ENCODE peak calls at places on chromosome X, in seven cellular contexts. S is mammary epithelial cell, W is neuronal stem cell, M is endothelial cell of umbilical vein, L is keratinocyte, T is fibroblast of lung, G is neural progenitor cell. P is an unnamed sample.

GRCh38 chrX:155966876-155967275 is 30.6 kb upstream of the IL9R start:
- DNase-seq in T (no peak), L (peak), S (no peak), G (peak), W (no peak), M (no peak), P (no peak)

GRCh38 chrX:124895947-124896346 is 423.7 kb upstream of the TEX13C start:
- DNase-seq in W (no peak), T (no peak), G (no peak), L (no peak), M (no peak), S (no peak), P (no peak)

GRCh38 chrX:155745792-155746191 is 133.0 kb upstream of the TMLHE start:
- DNase-seq in W (no peak), S (peak), G (no peak), T (peak), M (peak), L (no peak), P (no peak)

GRCh38 chrX:1546601-1547275 is 9.8 kb upstream of the P2RY8 start:
- DNase-seq in T (no peak), G (no peak), M (no peak), S (no peak), L (no peak), W (no peak), P (no peak)

GRCh38 chrX:74925210-74926088 is at the start of gene NEXMIF:
- DNase-seq in W (peak), G (peak), L (no peak), T (peak), M (no peak), S (no peak), P (no peak)

GRCh38 chrX:117633277-117633676 is 483.3 kb downstream of the KLHL13 start:
- DNase-seq in G (no peak), L (no peak), T (no peak), S (no peak), W (no peak), M (no peak), P (no peak)

GRCh38 chrX:10189317-10190268 is 32.8 kb downstream of the CLCN4 start:
- DNase-seq in M (peak), W (peak), G (peak), L (no peak), S (peak), T (peak), P (no peak)

GRCh38 chrX:130893356-130894085 is 9.5 kb downstream of the ENOX2 start:
- DNase-seq in G (no peak), L (no peak), W (no peak), T (no peak), S (no peak), M (no peak), P (no peak)

GRCh38 chrX:37959212-37960021 is 46.9 kb upstream of the SYTL5 start:
- DNase-seq in W (no peak), G (no peak), S (no peak), L (no peak), M (no peak), T (no peak), P (no peak)

GRCh38 chrX:19344661-19345060 is 934 bp downstream of the PDHA1 start:
- DNase-seq in W (no peak), T (no peak), G (no peak), L (no peak), S (no peak), M (peak), P (no peak)

GRCh38 chrX:72060196-72060974 is 71.3 kb downstream of the RTL5 start:
- DNase-seq in W (peak), T (no peak), G (peak), S (no peak), M (peak), L (no peak), P (no peak)

GRCh38 chrX:25968920-25969319 is 169.2 kb upstream of the MAGEB18 start:
- DNase-seq in S (no peak), T (peak), W (peak), G (peak), M (peak), L (peak), P (peak)

GRCh38 chrX:152343306-152343705 is 107.8 kb downstream of the GABRA3 start:
- DNase-seq in T (no peak), G (no peak), L (no peak), M (no peak), S (no peak), W (no peak), P (no peak)

GRCh38 chrX:154979671-154980070 is 42.9 kb downstream of the F8 start:
- DNase-seq in G (no peak), L (no peak), W (no peak), S (no peak), T (no peak), M (no peak), P (no peak)

GRCh38 chrX:151912221-151912620 is 468 bp upstream of the MAGEA4 start:
- DNase-seq in T (no peak), S (no peak), M (no peak), W (no peak), G (no peak), L (no peak), P (no peak)

GRCh38 chrX:34381241-34381640 is 249.1 kb upstream of the FAM47A start:
- DNase-seq in G (no peak), W (no peak), T (no peak), S (no peak), L (no peak), M (no peak), P (no peak)

GRCh38 chrX:154529206-154529612 is 13.2 kb upstream of the FAM3A start:
- DNase-seq in L (no peak), T (no peak), S (no peak), G (no peak), W (no peak), M (no peak), P (no peak)

GRCh38 chrX:103330601-103331397 is 760 bp downstream of the TCEAL7 start:
- DNase-seq in G (peak), S (no peak), T (peak), M (peak), L (no peak), W (no peak), P (no peak)

GRCh38 chrX:72110051-72110926 is 21.4 kb downstream of the RTL5 start:
- DNase-seq in M (no peak), T (no peak), L (no peak), S (no peak), W (no peak), G (no peak), P (no peak)

GRCh38 chrX:149845385-149845784 is 35.6 kb upstream of the MAGEA8 start:
- DNase-seq in T (no peak), L (no peak), G (no peak), M (no peak), S (peak), W (no peak), P (no peak)

GRCh38 chrX:46628406-46629371 is 55.1 kb downstream of the CHST7 start:
- DNase-seq in G (no peak), T (peak), M (peak), W (no peak), S (no peak), L (no peak), P (no peak)

GRCh38 chrX:123626962-123627361 is 105.9 kb downstream of the THOC2 start:
- DNase-seq in T (peak), W (no peak), S (peak), G (no peak), M (no peak), L (peak), P (no peak)

GRCh38 chrX:10597871-10598270 is 22.5 kb downstream of the MID1 start:
- DNase-seq in W (no peak), S (no peak), L (no peak), M (peak), T (no peak), G (peak), P (no peak)

GRCh38 chrX:103367502-103367901 is 8.8 kb upstream of the BEX3 start:
- DNase-seq in G (no peak), W (no peak), T (no peak), S (peak), L (no peak), M (no peak), P (no peak)

GRCh38 chrX:44035576-44035975 is 62.4 kb upstream of the NDP start:
- DNase-seq in W (no peak), S (no peak), M (no peak), T (peak), L (no peak), G (no peak), P (peak)

GRCh38 chrX:106220177-106220576 is 52.1 kb downstream of the PWWP3B start:
- DNase-seq in T (no peak), G (no peak), M (no peak), L (no peak), W (no peak), S (no peak), P (no peak)

GRCh38 chrX:12949205-12949926 is 25.5 kb upstream of the TMSB4X start:
- DNase-seq in L (no peak), T (peak), S (no peak), W (no peak), M (no peak), G (no peak), P (peak)
- H3K9ac ChIP-seq in L (no peak), T (peak), S (no peak), W (no peak), M (peak), G (no peak), P (no peak)

DNA sequence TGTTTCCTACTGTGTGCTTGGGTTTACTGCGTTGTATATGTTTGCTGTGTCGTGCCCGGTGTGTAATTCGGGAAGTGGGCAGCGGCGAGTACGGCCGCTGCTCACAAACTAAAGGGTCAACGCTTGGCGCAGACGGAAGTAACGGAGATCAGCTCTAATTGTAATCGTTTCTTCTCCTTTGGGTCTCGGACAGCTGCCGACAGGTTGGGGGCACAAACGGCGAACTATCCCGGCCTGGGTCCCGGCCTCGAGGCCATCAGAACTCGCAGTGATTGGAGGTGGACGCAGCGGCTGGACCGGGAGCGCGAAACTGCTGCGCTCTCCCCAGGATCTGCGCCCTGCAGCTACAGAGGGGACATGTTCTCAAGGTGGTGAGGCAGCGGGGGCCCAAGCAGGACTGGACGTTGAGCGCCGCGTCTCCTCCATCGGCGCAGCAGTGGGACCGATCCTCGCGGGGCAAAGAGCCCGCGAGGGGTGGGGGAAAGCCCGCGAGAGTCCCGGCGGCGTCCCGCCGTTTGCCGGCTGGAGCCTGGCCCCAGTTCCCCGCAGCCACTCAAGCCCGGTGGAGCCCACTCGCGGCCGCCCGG is 516 bp upstream of the ZIC3 start:
- DNase-seq in G (peak), W (no peak), M (no peak), T (no peak), S (no peak), L (no peak), P (no peak)
- H3K9ac ChIP-seq in G (no peak), W (peak), M (no peak), T (no peak), S (no peak), L (no peak), P (no peak)

GRCh38 chrX:115892787-115893671 is 277.5 kb upstream of the AGTR2 start:
- DNase-seq in T (peak), M (no peak), G (peak), L (no peak), W (no peak), S (peak), P (no peak)
- H3K9ac ChIP-seq in T (no peak), M (no peak), G (no peak), L (no peak), W (no peak), S (no peak), P (no peak)

GRCh38 chrX:132491191-132491590 is 2.4 kb upstream of the MBNL3 start:
- DNase-seq in T (no peak), W (no peak), G (no peak), S (peak), L (no peak), M (no peak), P (no peak)

GRCh38 chrX:132488819-132489255 is at the start of gene MBNL3:
- DNase-seq in T (peak), M (peak), L (no peak), W (peak), S (peak), G (peak), P (no peak)

GRCh38 chrX:132488092-132488749 is 617 bp downstream of the MBNL3 start:
- DNase-seq in S (peak), L (no peak), T (peak), G (no peak), M (peak), W (no peak), P (no peak)

GRCh38 chrX:132489256-132490085 is 633 bp upstream of the MBNL3 start:
- DNase-seq in S (peak), M (peak), W (peak), T (peak), G (peak), L (no peak), P (no peak)

DNA sequence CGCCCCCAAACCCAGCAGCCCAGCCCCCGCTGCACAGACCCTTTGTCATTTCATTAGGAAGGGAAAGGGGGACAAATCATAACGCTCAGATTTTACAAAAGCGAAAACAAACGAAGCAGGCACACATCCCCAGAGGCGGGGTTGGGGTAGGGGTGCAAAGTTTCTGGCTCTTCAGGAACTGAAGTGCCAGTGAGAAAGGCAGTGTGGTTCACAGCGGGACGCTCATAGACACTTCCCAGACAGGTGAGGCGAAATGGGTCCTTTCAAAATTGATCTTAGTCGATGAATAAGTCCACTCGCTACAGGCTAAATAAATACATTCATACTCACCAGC is 1.2 kb upstream of the MBNL3 start:
- DNase-seq in L (no peak), M (no peak), W (no peak), G (peak), T (no peak), S (peak), P (no peak)
- H3K9ac ChIP-seq in L (peak), M (peak), W (peak), G (no peak), T (no peak), S (peak), P (peak)

GRCh38 chrX:7264399-7264798 is 116.4 kb upstream of the PUDP start:
- DNase-seq in W (no peak), S (no peak), L (no peak), G (no peak), T (no peak), M (no peak), P (no peak)
- H3K9ac ChIP-seq in W (no peak), S (no peak), L (no peak), G (no peak), T (no peak), M (no peak), P (no peak)

GRCh38 chrX:40167240-40168182 is 69.8 kb upstream of the BCOR start:
- DNase-seq in L (no peak), S (no peak), G (peak), W (no peak), M (no peak), T (no peak), P (no peak)
- H3K9ac ChIP-seq in L (no peak), S (no peak), G (no peak), W (no peak), M (peak), T (no peak), P (no peak)

GRCh38 chrX:69015156-69015555 is 150.1 kb downstream of the PJA1 start:
- DNase-seq in L (no peak), T (no peak), W (no peak), G (no peak), S (no peak), M (no peak), P (no peak)

GRCh38 chrX:69014200-69014599 is 151.1 kb downstream of the PJA1 start:
- DNase-seq in L (no peak), M (no peak), S (peak), W (no peak), T (peak), G (no peak), P (no peak)

GRCh38 chrX:69018416-69019072 is 146.7 kb downstream of the PJA1 start:
- DNase-seq in W (no peak), L (no peak), G (no peak), M (peak), S (no peak), T (no peak), P (no peak)

GRCh38 chrX:69015564-69016218 is 149.6 kb downstream of the PJA1 start:
- DNase-seq in W (no peak), T (no peak), S (no peak), G (no peak), L (no peak), M (peak), P (no peak)

GRCh38 chrX:69016220-69016941 is 148.9 kb downstream of the PJA1 start:
- DNase-seq in T (no peak), G (no peak), M (peak), L (no peak), S (no peak), W (no peak), P (no peak)
- H3K9ac ChIP-seq in T (no peak), G (no peak), M (no peak), L (no peak), S (no peak), W (no peak), P (no peak)

P was measured in SK-N-MC.